ENCODE peak calls at places on chromosomes 6 and 20, in nine cellular contexts. B, D, H, X, L, N, F, J and G are unnamed samples. For H3K4me1, the result is how much of the 10 kb centered on the place peaks cover.

GRCh38 chr20:8127553-8128255 is 4.4 kb upstream of the PLCB1 start:
- DNase-seq in J (no peak), X (no peak), L (no peak), B (no peak), D (no peak), F (no peak), N (peak), H (no peak), G (no peak)

GRCh38 chr6:87879144-87879861 is 168.3 kb upstream of the SPACA1 start:
- DNase-seq in L (no peak), X (no peak), H (no peak), D (no peak), B (no peak), N (no peak), J (no peak), F (no peak), G (no peak)

GRCh38 chr6:41191569-41191968 is 9.4 kb downstream of the TREML2 start:
- DNase-seq in B (no peak), F (no peak), H (no peak), X (no peak), J (peak), L (peak), D (peak), N (no peak), G (no peak)

GRCh38 chr6:139452176-139452876 is 77.9 kb upstream of the CITED2 start:
- DNase-seq in N (peak), L (no peak), H (peak), D (no peak), B (no peak), J (peak), F (no peak), X (no peak), G (no peak)

GRCh38 chr20:8639112-8639778 is 429.6 kb upstream of the PLCB4 start:
- DNase-seq in B (no peak), D (no peak), J (no peak), H (no peak), X (no peak), F (no peak), L (no peak), N (no peak), G (no peak)

GRCh38 chr6:143328885-143329284 is 121.6 kb downstream of the ADAT2 start:
- DNase-seq in B (no peak), J (peak), N (peak), D (no peak), X (no peak), F (no peak), H (peak), L (no peak), G (no peak)

GRCh38 chr20:21511485-21511849 is 2.4 kb downstream of the NKX2-2 start:
- DNase-seq in J (no peak), L (no peak), F (no peak), X (no peak), H (no peak), B (no peak), D (no peak), N (no peak), G (no peak)

GRCh38 chr6:44685213-44685612 is 297.7 kb downstream of the CDC5L start:
- DNase-seq in N (no peak), B (no peak), L (no peak), D (no peak), F (no peak), X (no peak), H (no peak), J (no peak), G (no peak)

GRCh38 chr6:70673601-70674000 is 5.9 kb downstream of the SMAP1 start:
- DNase-seq in J (peak), F (no peak), L (no peak), N (peak), B (peak), D (no peak), H (no peak), X (no peak), G (no peak)

GRCh38 chr6:148839044-148839443 is 92.2 kb downstream of the UST start:
- DNase-seq in N (no peak), B (no peak), X (no peak), L (no peak), J (no peak), D (no peak), F (no peak), H (no peak), G (no peak)

GRCh38 chr20:32336918-32337347 is 21.2 kb upstream of the ASXL1 start:
- DNase-seq in F (no peak), H (no peak), L (no peak), X (no peak), N (peak), B (no peak), J (peak), D (no peak), G (no peak)

GRCh38 chr20:51176846-51177245 is 153.9 kb upstream of the KCNG1 start:
- DNase-seq in D (no peak), F (no peak), J (no peak), H (no peak), B (no peak), N (peak), L (no peak), X (peak), G (no peak)

GRCh38 chr20:17955302-17955701 is 13.3 kb downstream of the SNX5 start:
- DNase-seq in X (no peak), J (no peak), H (no peak), F (no peak), L (no peak), N (no peak), D (no peak), B (no peak), G (no peak)

GRCh38 chr20:53652090-53652858 is 58.6 kb upstream of the ZNF217 start:
- DNase-seq in J (no peak), L (no peak), H (no peak), D (no peak), X (peak), F (no peak), N (peak), B (no peak), G (no peak)

GRCh38 chr6:169933839-169934698 is 182.6 kb downstream of the ERMARD start:
- DNase-seq in D (no peak), X (no peak), L (no peak), J (peak), F (no peak), N (no peak), H (no peak), B (no peak), G (peak)

GRCh38 chr6:44606506-44606905 is 219.0 kb downstream of the CDC5L start:
- DNase-seq in N (no peak), B (no peak), J (no peak), H (no peak), X (no peak), L (no peak), F (no peak), D (no peak), G (no peak)

GRCh38 chr6:129577691-129578090 is 132.3 kb downstream of the ARHGAP18 start:
- DNase-seq in L (no peak), H (no peak), F (no peak), J (no peak), X (no peak), N (no peak), B (no peak), D (no peak), G (no peak)

GRCh38 chr6:100504786-100505737 is 40.3 kb upstream of the SIM1 start:
- DNase-seq in L (peak), D (no peak), F (no peak), J (peak), N (peak), X (no peak), B (no peak), H (no peak), G (no peak)

GRCh38 chr6:165891320-165891719 is 228.3 kb upstream of the PDE10A start:
- DNase-seq in D (no peak), H (no peak), L (no peak), N (no peak), J (no peak), X (no peak), F (no peak), B (no peak), G (no peak)

GRCh38 chr6:165886169-165886568 is 223.1 kb upstream of the PDE10A start:
- DNase-seq in N (no peak), J (no peak), B (no peak), H (no peak), D (no peak), X (no peak), F (no peak), L (no peak), G (no peak)

GRCh38 chr6:165890404-165890735 is 227.3 kb upstream of the PDE10A start:
- DNase-seq in H (no peak), N (no peak), L (no peak), B (no peak), F (no peak), D (no peak), J (no peak), X (no peak), G (no peak)

GRCh38 chr6:165893431-165893830 is 230.4 kb upstream of the PDE10A start:
- DNase-seq in J (no peak), N (no peak), B (no peak), X (no peak), D (no peak), F (no peak), H (no peak), L (no peak), G (no peak)

DNA sequence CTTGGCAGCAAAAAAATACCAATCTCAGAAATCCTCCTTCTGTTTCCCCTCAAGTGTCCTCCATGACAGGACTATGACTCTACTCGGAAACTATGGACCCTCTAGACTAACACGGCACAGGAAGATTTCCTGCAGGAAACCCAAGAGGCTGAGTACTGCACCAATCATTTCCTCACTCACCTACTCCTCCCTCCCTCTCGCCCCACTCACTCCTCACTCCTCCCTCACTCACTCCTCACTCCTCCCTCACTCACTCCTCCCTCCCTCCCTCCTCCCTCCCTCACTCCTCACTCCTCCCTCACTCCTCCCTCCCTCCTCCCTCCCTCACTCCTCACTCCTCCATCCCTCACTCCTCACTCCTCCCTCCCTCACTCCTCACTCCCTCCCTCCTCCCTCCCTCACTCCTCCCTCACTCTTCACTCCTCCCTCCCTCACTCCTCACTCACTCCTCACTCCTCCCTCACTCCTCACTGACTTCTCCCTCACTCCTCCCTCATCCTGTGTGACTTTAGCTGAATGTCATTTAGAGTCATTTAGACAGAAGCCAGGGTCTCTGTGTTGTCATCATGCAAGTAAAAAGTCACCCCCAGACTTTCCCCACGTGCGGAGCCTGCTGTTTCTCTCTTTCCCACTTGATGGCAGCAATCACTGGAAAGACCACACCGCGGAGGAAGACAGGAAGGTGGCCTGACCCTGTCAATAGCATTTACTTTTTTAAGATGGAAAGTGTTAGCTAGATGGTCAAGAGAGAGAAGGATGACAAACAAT is 226.8 kb upstream of the PDE10A start:
- DNase-seq in L (peak), F (peak), X (no peak), B (no peak), D (no peak), N (peak), H (no peak), J (peak), G (peak)
- TF ChIP-seq CTCF in L (peak), F (peak), X (peak), B (peak), D (no peak), N (peak), H (no peak), J (peak), G (peak)

DNA sequence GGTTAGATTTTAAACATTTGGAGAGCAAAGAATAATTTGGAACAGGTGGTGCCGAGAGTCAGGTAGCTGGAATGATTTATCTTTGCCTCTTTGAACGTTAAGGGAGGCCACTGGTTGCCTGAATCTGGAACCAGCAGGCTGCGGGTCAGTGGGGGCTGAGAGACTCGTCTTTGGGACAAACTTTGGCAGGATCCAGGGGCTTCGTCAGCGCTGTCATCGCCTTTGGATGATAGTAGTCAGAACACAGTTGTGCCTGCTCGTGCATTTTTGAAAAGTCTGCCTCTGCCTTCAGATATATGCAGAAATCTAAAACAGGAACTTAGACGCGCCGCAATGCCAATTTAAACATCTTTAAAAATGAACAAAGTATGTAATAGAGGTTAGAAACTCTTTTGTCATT is 5.0 kb downstream of the EYA2 start:
- DNase-seq in J (no peak), L (no peak), B (no peak), H (no peak), F (no peak), N (no peak), X (no peak), D (no peak), G (no peak)
- H3K4me3 ChIP-seq in J (no peak), L (no peak), B (no peak), H (no peak), F (no peak), N (no peak), X (no peak), D (no peak), G (no peak)

GRCh38 chr20:46203510-46203837 is 85.4 kb downstream of the CD40 start:
- DNase-seq in B (no peak), D (no peak), H (no peak), J (no peak), X (no peak), L (no peak), F (no peak), N (no peak), G (no peak)
- H3K4me1 ChIP-seq in B (under half), D (under half), H (under half), J (under half), X (under half), L (half or more), F (under half), N (under half), G (under half)

GRCh38 chr6:82365011-82365751 is 1.6 kb downstream of the TPBG start:
- DNase-seq in F (no peak), H (no peak), X (no peak), J (peak), N (peak), B (no peak), L (peak), D (no peak), G (peak)
- TF ChIP-seq CTCF in F (no peak), H (no peak), X (no peak), J (peak), N (peak), B (peak), L (peak), D (no peak), G (no peak)

GRCh38 chr6:91164105-91164504 is 577.2 kb upstream of the MAP3K7 start:
- DNase-seq in X (no peak), H (no peak), J (no peak), L (no peak), F (no peak), D (no peak), N (no peak), B (no peak), G (no peak)
- H3K4me3 ChIP-seq in X (no peak), H (no peak), J (no peak), L (no peak), F (no peak), D (no peak), N (no peak), B (no peak), G (no peak)

DNA sequence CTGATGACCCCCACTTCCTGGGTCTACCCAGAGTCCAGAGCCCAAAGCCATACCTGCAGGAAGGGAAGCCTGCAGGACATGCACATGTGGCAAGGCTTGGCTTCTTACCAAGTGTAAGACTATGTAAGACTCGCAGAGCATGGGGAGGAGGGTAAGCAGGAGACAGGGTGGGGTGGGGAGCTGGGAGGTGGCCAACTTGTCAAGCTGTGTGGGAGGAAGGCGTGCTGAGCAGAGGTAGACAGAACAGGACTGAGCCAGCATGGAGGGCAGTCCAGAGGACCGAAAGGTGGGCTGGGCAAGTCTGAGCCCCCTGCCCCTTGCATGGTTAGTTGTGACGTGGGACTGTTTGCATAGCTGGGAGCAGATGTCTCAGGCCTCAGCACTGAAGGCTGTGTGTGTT is 53.4 kb upstream of the RNF24 start:
- DNase-seq in X (no peak), H (no peak), F (no peak), D (no peak), J (peak), N (no peak), L (no peak), B (no peak), G (peak)
- H3K4me1 ChIP-seq in X (under half), H (under half), F (under half), D (under half), J (half or more), N (under half), L (under half), B (under half), G (under half)

GRCh38 chr20:55415567-55416142 is 589.7 kb downstream of the CBLN4 start:
- DNase-seq in J (peak), B (no peak), N (no peak), H (no peak), F (no peak), L (no peak), D (no peak), X (no peak), G (no peak)
- TF ChIP-seq CTCF in J (peak), B (peak), N (no peak), H (peak), F (peak), L (no peak), D (no peak), X (peak), G (peak)

DNA sequence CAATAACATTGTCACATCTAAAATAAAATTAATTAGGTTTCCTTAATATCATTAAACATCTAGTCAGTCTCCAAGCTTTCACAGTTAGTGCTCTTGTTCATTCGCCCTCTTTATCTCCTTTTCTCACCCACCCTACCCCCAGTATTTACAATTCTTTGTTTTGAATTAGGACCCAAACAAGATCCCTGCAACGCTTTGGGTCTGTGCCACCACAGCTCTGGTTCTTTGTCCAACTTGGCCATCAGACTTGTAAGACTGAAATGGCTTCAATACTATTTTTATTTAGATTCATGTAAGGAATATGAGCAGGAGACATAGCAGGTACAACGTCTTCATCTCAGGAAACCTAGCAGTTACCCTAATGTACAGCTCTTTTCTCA is 276.5 kb downstream of the CDKAL1 start:
- DNase-seq in F (no peak), N (no peak), L (no peak), J (no peak), D (no peak), X (no peak), B (no peak), H (no peak), G (no peak)
- H3K4me3 ChIP-seq in F (no peak), N (no peak), L (no peak), J (no peak), D (no peak), X (no peak), B (peak), H (no peak), G (no peak)

DNA sequence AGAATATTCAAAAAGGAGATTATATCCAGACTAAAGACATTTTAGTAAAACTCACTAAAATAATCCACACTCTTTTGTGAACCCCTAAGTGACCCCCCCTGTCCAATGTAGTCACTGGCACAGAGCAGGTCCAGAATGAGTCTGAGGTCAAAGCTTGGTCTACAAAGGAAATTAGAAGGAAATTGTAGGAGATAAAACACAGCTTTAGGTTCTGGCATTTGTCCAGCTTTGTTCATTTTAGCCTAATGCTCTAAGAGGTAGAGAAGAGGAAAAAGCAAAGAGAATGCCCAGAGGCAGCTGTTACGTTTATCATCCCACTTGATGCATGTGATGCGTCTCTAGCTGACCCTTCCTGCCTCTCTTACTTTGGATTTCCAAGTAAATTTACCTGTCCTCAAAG is 62.6 kb downstream of the CNKSR3 start:
- DNase-seq in F (no peak), B (no peak), X (no peak), N (peak), H (no peak), J (no peak), L (no peak), D (no peak), G (no peak)
- H3K4me1 ChIP-seq in F (under half), B (under half), X (under half), N (under half), H (under half), J (under half), L (under half), D (under half), G (half or more)

DNA sequence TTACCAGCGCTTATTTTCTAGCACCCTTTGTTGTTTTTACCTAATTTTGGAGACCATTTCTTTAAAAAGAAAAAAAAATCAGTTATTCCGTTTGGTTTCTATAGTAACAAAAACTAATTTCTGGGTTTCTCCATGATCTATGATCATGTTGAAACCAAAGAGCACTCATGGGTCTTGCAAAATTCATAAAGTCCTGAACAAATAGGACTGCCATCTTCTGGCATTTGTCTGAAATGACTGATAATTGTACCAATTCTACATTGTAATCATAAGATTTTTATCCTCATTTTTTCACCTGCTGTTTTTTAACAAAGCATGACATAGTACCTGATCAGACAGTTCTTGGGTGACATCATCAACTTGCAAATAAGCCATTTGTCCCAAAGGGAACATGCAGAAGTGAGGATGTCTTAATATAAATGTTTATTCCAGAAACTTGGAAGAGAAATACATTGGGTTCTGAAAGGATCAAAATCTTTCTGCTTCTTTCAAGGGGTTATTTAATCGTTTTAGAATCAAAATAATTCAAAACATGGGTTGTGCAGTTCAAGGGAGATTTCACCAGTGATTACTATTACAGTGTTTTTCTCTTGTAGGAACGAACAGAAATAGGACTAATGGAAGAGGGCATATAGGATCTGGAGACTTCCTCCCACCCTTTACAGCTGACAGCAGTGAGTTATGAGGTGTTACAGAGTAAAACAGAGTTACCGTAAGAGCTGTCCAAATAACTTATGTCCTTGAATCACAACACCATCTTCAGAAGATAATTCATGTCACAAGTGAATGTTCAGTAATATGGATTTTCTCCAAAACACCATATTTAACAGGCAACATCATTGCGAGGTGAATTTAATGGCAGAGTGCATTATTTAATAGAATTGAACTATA is 87.1 kb upstream of the GJE1 start:
- DNase-seq in L (peak), J (peak), H (no peak), B (no peak), N (peak), F (no peak), X (no peak), D (no peak), G (no peak)
- TF ChIP-seq CTCF in L (peak), J (peak), H (no peak), B (no peak), N (peak), F (peak), X (no peak), D (no peak), G (no peak)